ENCODE peak calls at places on chromosomes 5 and 9, in seven cellular contexts. Q is tibial nerve, Z is GM12878, K is IMR-90, U is uterus, C is ovary, A is adrenal gland. R is an unnamed sample.

GRCh38 chr5:148186248-148187003 is 16.4 kb upstream of the SPINK6 start:
- DNase-seq in Z (no peak), C (no peak), A (no peak), K (peak), Q (peak), U (no peak), R (no peak)

GRCh38 chr9:6667633-6668280 is 22.2 kb upstream of the GLDC start:
- DNase-seq in Z (no peak), U (no peak), Q (no peak), K (peak), A (no peak), C (no peak), R (no peak)

GRCh38 chr9:125361837-125362531 is 100.4 kb downstream of the GAPVD1 start:
- DNase-seq in K (peak), U (no peak), Z (no peak), Q (no peak), C (no peak), A (no peak), R (no peak)

GRCh38 chr5:68490401-68490800 is 274.8 kb downstream of the PIK3R1 start:
- DNase-seq in U (no peak), C (no peak), K (no peak), Q (no peak), Z (no peak), A (no peak), R (no peak)

GRCh38 chr9:81633952-81634421 is 55.4 kb downstream of the TLE1 start:
- DNase-seq in U (no peak), C (no peak), Q (no peak), Z (no peak), K (no peak), A (no peak), R (no peak)

GRCh38 chr9:93875330-93875729 is 79.8 kb downstream of the BARX1 start:
- DNase-seq in K (no peak), Z (no peak), Q (no peak), C (no peak), U (no peak), A (no peak), R (no peak)

GRCh38 chr5:35902032-35902681 is 36.3 kb downstream of the CAPSL start:
- DNase-seq in Z (no peak), C (no peak), Q (no peak), U (no peak), K (peak), A (no peak), R (no peak)

GRCh38 chr9:127912296-127912695 is 4.5 kb downstream of the ST6GALNAC4 start:
- DNase-seq in Z (no peak), Q (no peak), C (peak), U (no peak), A (no peak), K (no peak), R (no peak)

GRCh38 chr9:137611623-137612609 is 6.4 kb downstream of the ARRDC1 start:
- DNase-seq in U (peak), A (peak), Z (no peak), Q (no peak), K (peak), C (no peak), R (peak)

GRCh38 chr9:137614631-137615386 is 4.0 kb upstream of the EHMT1 start:
- DNase-seq in Z (no peak), A (peak), K (no peak), U (no peak), C (peak), Q (no peak), R (no peak)

GRCh38 chr9:137612741-137613142 is 6.1 kb upstream of the EHMT1 start:
- DNase-seq in K (no peak), U (no peak), Q (no peak), A (no peak), C (no peak), Z (no peak), R (no peak)

GRCh38 chr9:137613738-137614523 is 4.9 kb upstream of the EHMT1 start:
- DNase-seq in U (no peak), A (no peak), C (no peak), Q (no peak), Z (no peak), K (no peak), R (no peak)

GRCh38 chr9:137613259-137613658 is 5.5 kb upstream of the EHMT1 start:
- DNase-seq in C (no peak), A (no peak), K (no peak), Z (no peak), U (no peak), Q (no peak), R (no peak)
- TF ChIP-seq POLR2A in C (no peak), A (no peak), K (no peak), Z (no peak), U (no peak), Q (no peak), R (no peak)

DNA sequence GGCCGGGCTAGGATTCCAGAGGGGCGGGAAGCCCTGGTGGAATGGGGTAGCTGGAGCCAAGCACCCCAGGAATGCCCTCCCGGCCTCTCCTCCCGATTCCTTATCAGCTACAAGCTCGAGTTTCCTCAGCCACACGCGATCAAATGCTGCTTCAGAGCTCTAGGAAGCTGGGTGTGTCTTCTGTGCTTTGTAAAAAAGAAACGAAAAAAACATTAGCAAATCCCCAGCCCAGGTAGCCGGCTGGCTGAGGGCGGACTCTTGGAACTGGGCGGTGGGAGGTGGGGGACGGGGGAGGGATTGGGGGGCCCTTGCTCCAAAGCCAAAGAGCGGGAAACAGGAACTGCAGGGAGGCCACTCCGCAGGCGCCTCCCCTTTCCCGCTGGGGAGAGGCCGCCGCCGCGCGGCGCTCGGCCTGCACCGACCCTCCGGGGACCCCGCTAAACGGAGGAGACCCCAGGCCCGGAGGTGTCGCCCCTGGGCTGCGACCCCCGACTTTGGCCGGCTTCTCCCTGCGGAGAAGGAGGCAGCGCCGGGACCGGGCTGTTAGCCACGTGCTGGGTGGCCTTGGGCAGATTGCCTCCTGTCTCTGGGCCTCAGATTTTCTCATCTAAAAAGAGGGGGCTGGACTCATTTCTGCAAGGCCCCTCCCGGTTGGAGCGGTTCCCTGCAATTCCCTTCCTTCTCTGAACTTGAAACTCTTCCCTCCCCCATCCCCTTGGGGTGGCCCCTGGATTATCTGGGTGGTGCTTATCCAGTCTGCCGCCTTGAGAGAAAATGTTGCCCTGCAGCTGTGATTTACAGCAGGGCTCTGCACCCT is 40.9 kb upstream of the FABP6 start:
- DNase-seq in Z (no peak), Q (peak), U (peak), C (peak), A (peak), K (peak), R (peak)
- TF ChIP-seq POLR2A in Z (no peak), Q (no peak), U (no peak), C (no peak), A (no peak), K (no peak), R (no peak)

GRCh38 chr9:113427629-113428028 is 17.1 kb downstream of the C9orf43 start:
- DNase-seq in A (no peak), C (no peak), Q (no peak), U (no peak), Z (no peak), K (peak), R (no peak)
- TF ChIP-seq POLR2A in A (no peak), C (no peak), Q (no peak), U (no peak), Z (no peak), K (no peak), R (no peak)

GRCh38 chr9:135907446-135908333 is at the start of gene CAMSAP1:
- DNase-seq in Q (peak), U (peak), Z (peak), A (peak), C (peak), K (peak), R (peak)
- TF ChIP-seq POLR2A in Q (peak), U (no peak), Z (peak), A (no peak), C (peak), K (peak), R (no peak)

R was measured in suprapubic skin.